ENCODE peak calls at places on chromosomes 4 and X, in eight cellular contexts. One of them, this sample, is unnamed.

GRCh38 chr4:73761856-73762255 is 21.5 kb downstream of the CXCL8 start:
- DNase-seq in suprapubic skin: no peak
- DNase-seq in uterus: no peak
- DNase-seq in left ventricle myocardium inferior: no peak
- DNase-seq in esophagus muscularis mucosa: no peak
- DNase-seq in A549: no peak
- DNase-seq in bronchial epithelial cell: peak
- DNase-seq in gastrocnemius medialis: no peak
- DNase-seq in this sample: no peak

GRCh38 chr4:185282968-185283367 is 73.6 kb downstream of the SNX25 start:
- DNase-seq in A549: peak
- DNase-seq in bronchial epithelial cell: peak
- DNase-seq in gastrocnemius medialis: no peak
- DNase-seq in esophagus muscularis mucosa: no peak
- DNase-seq in left ventricle myocardium inferior: no peak
- DNase-seq in suprapubic skin: no peak
- DNase-seq in uterus: no peak
- DNase-seq in this sample: peak

GRCh38 chr4:179328627-179329026 is 1886.4 kb upstream of the AGA start:
- DNase-seq in left ventricle myocardium inferior: no peak
- DNase-seq in A549: no peak
- DNase-seq in suprapubic skin: no peak
- DNase-seq in esophagus muscularis mucosa: no peak
- DNase-seq in bronchial epithelial cell: no peak
- DNase-seq in gastrocnemius medialis: no peak
- DNase-seq in uterus: no peak
- DNase-seq in this sample: no peak

GRCh38 chr4:44736900-44737299 is 10.5 kb upstream of the GNPDA2 start:
- DNase-seq in bronchial epithelial cell: no peak
- DNase-seq in uterus: no peak
- DNase-seq in gastrocnemius medialis: no peak
- DNase-seq in A549: no peak
- DNase-seq in suprapubic skin: no peak
- DNase-seq in left ventricle myocardium inferior: no peak
- DNase-seq in esophagus muscularis mucosa: no peak
- DNase-seq in this sample: no peak

GRCh38 chr4:119693127-119693526 is 64.5 kb upstream of the PDE5A start:
- DNase-seq in bronchial epithelial cell: no peak
- DNase-seq in uterus: no peak
- DNase-seq in left ventricle myocardium inferior: no peak
- DNase-seq in A549: no peak
- DNase-seq in gastrocnemius medialis: no peak
- DNase-seq in suprapubic skin: no peak
- DNase-seq in esophagus muscularis mucosa: no peak
- DNase-seq in this sample: no peak

GRCh38 chr4:10371121-10371520 is 86.1 kb downstream of the ZNF518B start:
- DNase-seq in bronchial epithelial cell: no peak
- DNase-seq in esophagus muscularis mucosa: no peak
- DNase-seq in A549: no peak
- DNase-seq in suprapubic skin: no peak
- DNase-seq in gastrocnemius medialis: no peak
- DNase-seq in uterus: no peak
- DNase-seq in left ventricle myocardium inferior: no peak
- DNase-seq in this sample: no peak

GRCh38 chr4:156888762-156889161 is 82.8 kb downstream of the PDGFC start:
- DNase-seq in bronchial epithelial cell: peak
- DNase-seq in suprapubic skin: no peak
- DNase-seq in left ventricle myocardium inferior: no peak
- DNase-seq in gastrocnemius medialis: no peak
- DNase-seq in A549: no peak
- DNase-seq in uterus: no peak
- DNase-seq in esophagus muscularis mucosa: no peak
- DNase-seq in this sample: peak

GRCh38 chr4:168832746-168833575 is 177.1 kb downstream of the CBR4 start:
- DNase-seq in esophagus muscularis mucosa: no peak
- DNase-seq in suprapubic skin: peak
- DNase-seq in A549: no peak
- DNase-seq in gastrocnemius medialis: peak
- DNase-seq in left ventricle myocardium inferior: peak
- DNase-seq in bronchial epithelial cell: peak
- DNase-seq in uterus: peak
- DNase-seq in this sample: peak

GRCh38 chr4:2393353-2394270 is 24.8 kb downstream of the ZFYVE28 start:
- DNase-seq in A549: no peak
- DNase-seq in bronchial epithelial cell: peak
- DNase-seq in esophagus muscularis mucosa: no peak
- DNase-seq in uterus: no peak
- DNase-seq in gastrocnemius medialis: no peak
- DNase-seq in left ventricle myocardium inferior: no peak
- DNase-seq in suprapubic skin: no peak
- DNase-seq in this sample: no peak

GRCh38 chr4:75244325-75244724 is 269.9 kb downstream of the RCHY1 start:
- DNase-seq in gastrocnemius medialis: no peak
- DNase-seq in left ventricle myocardium inferior: no peak
- DNase-seq in A549: no peak
- DNase-seq in uterus: no peak
- DNase-seq in suprapubic skin: no peak
- DNase-seq in esophagus muscularis mucosa: no peak
- DNase-seq in bronchial epithelial cell: no peak
- DNase-seq in this sample: no peak

GRCh38 chrX:133151320-133151719 is 54.4 kb upstream of the USP26 start:
- DNase-seq in bronchial epithelial cell: peak
- DNase-seq in suprapubic skin: no peak
- DNase-seq in A549: peak
- DNase-seq in gastrocnemius medialis: no peak
- DNase-seq in left ventricle myocardium inferior: no peak
- DNase-seq in esophagus muscularis mucosa: no peak
- DNase-seq in uterus: no peak
- DNase-seq in this sample: no peak

GRCh38 chr4:110172972-110173371 is 25.4 kb downstream of the ELOVL6 start:
- DNase-seq in uterus: no peak
- DNase-seq in esophagus muscularis mucosa: no peak
- DNase-seq in A549: no peak
- DNase-seq in bronchial epithelial cell: no peak
- DNase-seq in gastrocnemius medialis: no peak
- DNase-seq in suprapubic skin: no peak
- DNase-seq in left ventricle myocardium inferior: no peak
- DNase-seq in this sample: no peak

GRCh38 chr4:6577409-6577808 is 2.4 kb downstream of the MAN2B2 start:
- DNase-seq in bronchial epithelial cell: no peak
- DNase-seq in left ventricle myocardium inferior: no peak
- DNase-seq in A549: no peak
- DNase-seq in suprapubic skin: no peak
- DNase-seq in esophagus muscularis mucosa: no peak
- DNase-seq in gastrocnemius medialis: no peak
- DNase-seq in uterus: no peak
- DNase-seq in this sample: no peak

GRCh38 chrX:103250977-103251376 is 4.0 kb downstream of the TCEAL8 start:
- DNase-seq in bronchial epithelial cell: peak
- DNase-seq in left ventricle myocardium inferior: no peak
- DNase-seq in suprapubic skin: no peak
- DNase-seq in A549: no peak
- DNase-seq in esophagus muscularis mucosa: no peak
- DNase-seq in uterus: no peak
- DNase-seq in gastrocnemius medialis: no peak
- DNase-seq in this sample: no peak

GRCh38 chr4:38949416-38950051 is 81.9 kb downstream of the FAM114A1 start:
- DNase-seq in bronchial epithelial cell: peak
- DNase-seq in left ventricle myocardium inferior: no peak
- DNase-seq in gastrocnemius medialis: no peak
- DNase-seq in esophagus muscularis mucosa: no peak
- DNase-seq in A549: no peak
- DNase-seq in suprapubic skin: no peak
- DNase-seq in uterus: no peak
- DNase-seq in this sample: no peak

GRCh38 chr4:158630893-158631292 is 40.8 kb downstream of the C4orf46 start:
- DNase-seq in suprapubic skin: no peak
- DNase-seq in esophagus muscularis mucosa: no peak
- DNase-seq in bronchial epithelial cell: peak
- DNase-seq in left ventricle myocardium inferior: no peak
- DNase-seq in A549: no peak
- DNase-seq in gastrocnemius medialis: no peak
- DNase-seq in uterus: no peak
- DNase-seq in this sample: peak

GRCh38 chr4:95798003-95798402 is 41.9 kb upstream of the PDHA2 start:
- DNase-seq in left ventricle myocardium inferior: no peak
- DNase-seq in bronchial epithelial cell: no peak
- DNase-seq in esophagus muscularis mucosa: no peak
- DNase-seq in uterus: no peak
- DNase-seq in suprapubic skin: no peak
- DNase-seq in gastrocnemius medialis: no peak
- DNase-seq in A549: no peak
- DNase-seq in this sample: no peak

GRCh38 chrX:54530358-54530900 is 410 bp downstream of the GNL3L start:
- DNase-seq in left ventricle myocardium inferior: no peak
- DNase-seq in gastrocnemius medialis: no peak
- DNase-seq in uterus: no peak
- DNase-seq in suprapubic skin: no peak
- DNase-seq in A549: no peak
- DNase-seq in bronchial epithelial cell: no peak
- DNase-seq in esophagus muscularis mucosa: no peak
- DNase-seq in this sample: no peak

GRCh38 chrX:110341189-110342035 is 17.2 kb upstream of the RTL9 start:
- DNase-seq in gastrocnemius medialis: peak
- DNase-seq in uterus: no peak
- DNase-seq in bronchial epithelial cell: peak
- DNase-seq in left ventricle myocardium inferior: no peak
- DNase-seq in esophagus muscularis mucosa: no peak
- DNase-seq in A549: peak
- DNase-seq in suprapubic skin: no peak
- DNase-seq in this sample: peak

GRCh38 chrX:43897290-43897689 is 15.0 kb upstream of the MAOB start:
- DNase-seq in gastrocnemius medialis: no peak
- DNase-seq in suprapubic skin: no peak
- DNase-seq in bronchial epithelial cell: no peak
- DNase-seq in uterus: no peak
- DNase-seq in left ventricle myocardium inferior: no peak
- DNase-seq in A549: no peak
- DNase-seq in esophagus muscularis mucosa: no peak
- DNase-seq in this sample: no peak

GRCh38 chr4:23697001-23697528 is 192.8 kb downstream of the PPARGC1A start:
- DNase-seq in bronchial epithelial cell: no peak
- DNase-seq in uterus: no peak
- DNase-seq in suprapubic skin: no peak
- DNase-seq in esophagus muscularis mucosa: no peak
- DNase-seq in left ventricle myocardium inferior: no peak
- DNase-seq in A549: no peak
- DNase-seq in gastrocnemius medialis: no peak
- DNase-seq in this sample: no peak

GRCh38 chr4:88672987-88673386 is 24.6 kb downstream of the NAP1L5 start:
- DNase-seq in esophagus muscularis mucosa: no peak
- DNase-seq in bronchial epithelial cell: peak
- DNase-seq in left ventricle myocardium inferior: no peak
- DNase-seq in uterus: no peak
- DNase-seq in suprapubic skin: no peak
- DNase-seq in A549: peak
- DNase-seq in gastrocnemius medialis: no peak
- DNase-seq in this sample: peak
- TF ChIP-seq CTCF in esophagus muscularis mucosa: no peak
- TF ChIP-seq CTCF in bronchial epithelial cell: peak
- TF ChIP-seq CTCF in left ventricle myocardium inferior: peak
- TF ChIP-seq CTCF in uterus: peak
- TF ChIP-seq CTCF in suprapubic skin: no peak
- TF ChIP-seq CTCF in A549: peak
- TF ChIP-seq CTCF in gastrocnemius medialis: no peak
- TF ChIP-seq CTCF in this sample: peak

DNA sequence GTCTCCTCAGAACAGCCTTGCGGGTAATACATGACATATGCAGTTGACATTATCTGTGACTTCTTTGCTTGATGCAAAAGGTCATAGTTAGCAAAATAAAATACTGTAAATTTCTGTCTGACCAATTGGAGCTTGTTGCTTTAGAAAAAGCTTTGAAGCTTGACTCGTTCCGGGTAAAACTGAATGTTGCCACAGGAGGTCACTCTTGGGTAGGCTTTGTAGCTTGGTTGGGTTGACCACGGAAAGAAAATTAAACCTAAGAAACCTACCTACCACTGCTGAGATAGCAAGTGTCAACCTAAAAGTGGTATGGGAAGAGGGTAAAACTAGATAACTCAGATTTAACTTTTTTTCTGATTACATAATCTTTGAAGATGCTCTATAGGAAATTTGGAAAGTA is 23.2 kb downstream of the PRPS2 start:
- DNase-seq in uterus: no peak
- DNase-seq in gastrocnemius medialis: no peak
- DNase-seq in bronchial epithelial cell: peak
- DNase-seq in left ventricle myocardium inferior: no peak
- DNase-seq in esophagus muscularis mucosa: no peak
- DNase-seq in A549: peak
- DNase-seq in suprapubic skin: no peak
- DNase-seq in this sample: peak
- TF ChIP-seq CTCF in uterus: peak
- TF ChIP-seq CTCF in gastrocnemius medialis: no peak
- TF ChIP-seq CTCF in bronchial epithelial cell: peak
- TF ChIP-seq CTCF in left ventricle myocardium inferior: peak
- TF ChIP-seq CTCF in esophagus muscularis mucosa: peak
- TF ChIP-seq CTCF in A549: peak
- TF ChIP-seq CTCF in suprapubic skin: peak
- TF ChIP-seq CTCF in this sample: peak

GRCh38 chrX:78129714-78130113 is 9.7 kb downstream of the TAF9B start:
- DNase-seq in gastrocnemius medialis: no peak
- DNase-seq in A549: no peak
- DNase-seq in suprapubic skin: no peak
- DNase-seq in uterus: no peak
- DNase-seq in left ventricle myocardium inferior: no peak
- DNase-seq in esophagus muscularis mucosa: no peak
- DNase-seq in bronchial epithelial cell: no peak
- DNase-seq in this sample: no peak

GRCh38 chrX:78119521-78120227 is 15.6 kb downstream of the PGK1 start:
- DNase-seq in bronchial epithelial cell: no peak
- DNase-seq in left ventricle myocardium inferior: no peak
- DNase-seq in uterus: no peak
- DNase-seq in A549: peak
- DNase-seq in suprapubic skin: no peak
- DNase-seq in gastrocnemius medialis: no peak
- DNase-seq in esophagus muscularis mucosa: no peak
- DNase-seq in this sample: peak

GRCh38 chrX:78123190-78123589 is 16.3 kb downstream of the TAF9B start:
- DNase-seq in left ventricle myocardium inferior: no peak
- DNase-seq in gastrocnemius medialis: peak
- DNase-seq in bronchial epithelial cell: peak
- DNase-seq in esophagus muscularis mucosa: no peak
- DNase-seq in A549: no peak
- DNase-seq in suprapubic skin: no peak
- DNase-seq in uterus: no peak
- DNase-seq in this sample: peak

GRCh38 chrX:78125148-78125547 is 14.3 kb downstream of the TAF9B start:
- DNase-seq in left ventricle myocardium inferior: no peak
- DNase-seq in A549: no peak
- DNase-seq in bronchial epithelial cell: no peak
- DNase-seq in uterus: no peak
- DNase-seq in suprapubic skin: no peak
- DNase-seq in gastrocnemius medialis: no peak
- DNase-seq in esophagus muscularis mucosa: no peak
- DNase-seq in this sample: no peak

GRCh38 chrX:78124304-78124703 is 15.1 kb downstream of the TAF9B start:
- DNase-seq in A549: peak
- DNase-seq in suprapubic skin: no peak
- DNase-seq in bronchial epithelial cell: no peak
- DNase-seq in esophagus muscularis mucosa: no peak
- DNase-seq in gastrocnemius medialis: no peak
- DNase-seq in uterus: no peak
- DNase-seq in left ventricle myocardium inferior: no peak
- DNase-seq in this sample: no peak
- TF ChIP-seq CTCF in A549: peak
- TF ChIP-seq CTCF in suprapubic skin: no peak
- TF ChIP-seq CTCF in bronchial epithelial cell: no peak
- TF ChIP-seq CTCF in esophagus muscularis mucosa: no peak
- TF ChIP-seq CTCF in gastrocnemius medialis: no peak
- TF ChIP-seq CTCF in uterus: no peak
- TF ChIP-seq CTCF in left ventricle myocardium inferior: no peak
- TF ChIP-seq CTCF in this sample: peak

GRCh38 chr4:37431417-37431743 is 186.8 kb downstream of the NWD2 start:
- DNase-seq in bronchial epithelial cell: no peak
- DNase-seq in A549: peak
- DNase-seq in gastrocnemius medialis: no peak
- DNase-seq in esophagus muscularis mucosa: no peak
- DNase-seq in suprapubic skin: no peak
- DNase-seq in uterus: no peak
- DNase-seq in left ventricle myocardium inferior: no peak
- DNase-seq in this sample: no peak
- TF ChIP-seq CTCF in bronchial epithelial cell: no peak
- TF ChIP-seq CTCF in A549: no peak
- TF ChIP-seq CTCF in gastrocnemius medialis: no peak
- TF ChIP-seq CTCF in esophagus muscularis mucosa: no peak
- TF ChIP-seq CTCF in suprapubic skin: no peak
- TF ChIP-seq CTCF in uterus: no peak
- TF ChIP-seq CTCF in left ventricle myocardium inferior: no peak
- TF ChIP-seq CTCF in this sample: no peak

This sample was measured in MCF 10A.